ENCODE peak calls at places on chromosomes 7 and 10, in nine cellular contexts. J is IMR-90, W is K562, F is A549, O is OCI-LY7, Y is GM23248, E is H9, Z is fibroblast of lung, R is astrocyte. M is an unnamed sample.

GRCh38 chr7:14507617-14508016 is 394.9 kb downstream of the DGKB start:
- DNase-seq in J (no peak), W (no peak), F (no peak), O (no peak), Y (peak; percentile 27), E (no peak), Z (peak; percentile 75), R (peak; percentile 49), M (no peak)

GRCh38 chr10:11142809-11143208 is 125.1 kb downstream of the CELF2 start:
- DNase-seq in J (no peak), W (no peak), F (no peak), O (peak; percentile 33), Y (no peak), E (no peak), Z (no peak), R (no peak), M (no peak)

GRCh38 chr10:28806951-28807759 is 129.8 kb downstream of the BAMBI start:
- DNase-seq in J (no peak), W (peak; percentile 72), F (no peak), O (no peak), Y (no peak), E (no peak), Z (peak; percentile 21), R (no peak), M (no peak)

GRCh38 chr10:74542077-74542476 is 284.3 kb upstream of the KAT6B start:
- DNase-seq in J (peak; percentile 93), W (no peak), F (peak; percentile 16), O (no peak), Y (peak; percentile 91), E (no peak), Z (peak; percentile 97), R (peak; percentile 47), M (no peak)

GRCh38 chr10:68223535-68224165 is 8.3 kb downstream of the ATOH7 start:
- DNase-seq in J (no peak), W (no peak), F (peak; percentile 38), O (peak; percentile 65), Y (no peak), E (peak; percentile 73), Z (no peak), R (no peak), M (peak; percentile 13)

GRCh38 chr7:101933685-101934084 is 116.3 kb downstream of the CUX1 start:
- DNase-seq in J (no peak), W (no peak), F (no peak), O (peak; percentile 60), Y (no peak), E (no peak), Z (no peak), R (peak; percentile 42), M (no peak)

GRCh38 chr7:30922596-30922995 is 10.9 kb downstream of the AQP1 start:
- DNase-seq in J (no peak), W (no peak), F (no peak), O (no peak), Y (no peak), E (peak; percentile 16), Z (no peak), R (no peak), M (no peak)

GRCh38 chr7:29091722-29092121 is 54.6 kb downstream of the CPVL start:
- DNase-seq in J (no peak), W (peak; percentile 6), F (no peak), O (no peak), Y (peak; percentile 37), E (no peak), Z (peak; percentile 48), R (no peak), M (no peak)

GRCh38 chr10:67925449-67926005 is 41.1 kb downstream of the SIRT1 start:
- DNase-seq in J (peak; percentile 84), W (no peak), F (no peak), O (no peak), Y (peak; percentile 95), E (no peak), Z (no peak), R (peak; percentile 56), M (no peak)

DNA sequence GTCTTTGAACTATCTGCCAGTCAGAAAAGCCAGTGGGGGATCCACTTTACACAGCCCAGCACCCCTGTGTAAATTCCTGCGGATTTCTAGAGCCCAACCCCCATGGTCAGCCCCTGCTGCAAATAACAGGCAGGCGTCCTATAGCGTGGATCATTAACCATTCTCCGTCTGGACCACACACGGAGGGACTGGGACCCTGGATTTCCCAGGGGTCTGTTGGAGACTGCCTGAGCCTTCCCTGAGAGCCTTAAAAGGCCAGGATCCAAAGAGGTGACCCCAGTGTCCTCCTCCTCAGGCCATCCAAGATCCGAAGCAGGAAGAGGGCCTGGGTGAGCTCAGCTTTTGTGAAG is 11.2 kb upstream of the GRID1 start:
- DNase-seq in J (no peak), W (no peak), F (no peak), O (no peak), Y (no peak), E (no peak), Z (no peak), R (no peak), M (no peak)
- H3K4me2 ChIP-seq in J (no peak overlapping the region), W (no peak overlapping the region), F (no peak overlapping the region), O (no peak overlapping the region), Y (no peak overlapping the region), E (no peak overlapping the region), Z (no peak overlapping the region), R (no peak overlapping the region), M (no peak overlapping the region)

DNA sequence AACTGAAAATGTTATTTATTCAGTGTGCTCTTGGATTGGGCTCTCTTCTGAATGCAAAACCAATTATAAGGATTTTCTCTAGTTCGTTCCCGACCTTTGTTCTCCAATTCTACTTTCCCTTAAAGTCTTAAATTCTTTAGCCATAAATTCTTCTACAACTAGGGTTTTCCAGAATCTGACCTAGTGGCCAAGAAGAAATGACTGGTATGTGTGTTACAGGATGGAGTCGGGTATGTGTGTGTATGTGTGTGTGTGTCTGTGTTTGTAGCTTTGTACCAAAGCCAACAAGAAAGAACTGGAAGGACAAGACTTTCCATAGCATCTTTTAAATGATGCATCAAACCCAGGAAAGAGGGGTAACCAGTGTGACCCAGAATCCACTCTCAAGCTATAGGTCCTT is 25.8 kb upstream of the LEP start:
- DNase-seq in J (peak; percentile 81), W (no peak), F (no peak), O (no peak), Y (peak; percentile 70), E (no peak), Z (peak; percentile 89), R (peak; percentile 97), M (no peak)
- H3K4me2 ChIP-seq in J (peak overlapping the region; percentile 12), W (no peak overlapping the region), F (no peak overlapping the region), O (no peak overlapping the region), Y (peak overlapping the region; percentile 51), E (no peak overlapping the region), Z (peak overlapping the region; percentile 79), R (no peak overlapping the region), M (no peak overlapping the region)

GRCh38 chr10:44979281-44980181 is 922 bp upstream of the DEPP1 start:
- DNase-seq in J (no peak), W (no peak), F (no peak), O (no peak), Y (no peak), E (no peak), Z (no peak), R (no peak), M (no peak)

GRCh38 chr10:44977287-44978212 is 1.1 kb downstream of the DEPP1 start:
- DNase-seq in J (no peak), W (no peak), F (no peak), O (no peak), Y (no peak), E (no peak), Z (no peak), R (no peak), M (no peak)

GRCh38 chr10:44978213-44978569 is 418 bp downstream of the DEPP1 start:
- DNase-seq in J (no peak), W (no peak), F (no peak), O (no peak), Y (no peak), E (no peak), Z (no peak), R (no peak), M (no peak)

GRCh38 chr10:44980309-44981171 is 1.9 kb upstream of the DEPP1 start:
- DNase-seq in J (no peak), W (no peak), F (no peak), O (no peak), Y (peak; percentile 49), E (no peak), Z (no peak), R (no peak), M (no peak)

DNA sequence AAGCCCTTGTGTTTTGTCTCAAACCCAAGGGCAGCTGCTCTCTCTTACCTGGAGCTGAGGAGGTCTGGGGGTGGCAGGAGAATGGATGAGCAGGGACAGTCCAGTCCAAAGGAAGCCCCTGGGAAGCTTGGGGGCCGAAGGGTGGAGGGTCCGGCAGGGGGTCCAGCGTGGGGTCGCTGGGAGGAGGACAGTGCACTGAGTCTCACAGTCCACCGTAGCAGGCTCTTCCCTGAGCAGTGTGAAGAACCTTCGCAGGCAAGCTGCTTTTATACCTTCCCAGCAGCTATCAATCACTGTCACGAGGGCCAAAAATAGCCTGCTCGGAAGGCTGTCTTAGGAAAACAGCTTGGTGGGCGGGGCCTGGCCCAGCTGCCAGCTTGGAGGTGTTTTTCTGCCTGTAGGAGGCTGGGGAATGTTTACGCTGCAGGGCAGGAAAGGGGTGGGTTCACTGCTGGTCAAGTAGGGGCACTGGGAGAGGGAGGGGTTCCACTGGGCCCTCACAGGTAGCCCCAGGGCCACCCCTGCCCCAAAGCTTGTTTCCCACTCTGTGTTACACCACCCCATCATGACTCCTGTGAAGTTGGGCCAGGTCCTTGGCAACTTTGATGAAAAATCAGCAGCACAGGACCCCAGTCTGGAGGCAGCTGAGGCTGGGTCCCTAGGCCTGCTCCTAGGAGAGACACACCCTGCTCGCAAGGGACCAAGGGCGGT is at the start of gene DEPP1:
- DNase-seq in J (peak; percentile 93), W (peak; percentile 90), F (peak; percentile 88), O (no peak), Y (peak; percentile 88), E (peak; percentile 92), Z (peak; percentile 89), R (peak; percentile 88), M (no peak)
- H3K4me2 ChIP-seq in J (peak within 1 kb of the TSS; percentile 84), W (peak within 1 kb of the TSS; percentile 61), F (peak within 1 kb of the TSS; percentile 93), O (no peak within 1 kb of the TSS), Y (peak within 1 kb of the TSS; percentile 87), E (no peak within 1 kb of the TSS), Z (peak within 1 kb of the TSS; percentile 90), R (peak within 1 kb of the TSS; percentile 85), M (no peak within 1 kb of the TSS)

DNA sequence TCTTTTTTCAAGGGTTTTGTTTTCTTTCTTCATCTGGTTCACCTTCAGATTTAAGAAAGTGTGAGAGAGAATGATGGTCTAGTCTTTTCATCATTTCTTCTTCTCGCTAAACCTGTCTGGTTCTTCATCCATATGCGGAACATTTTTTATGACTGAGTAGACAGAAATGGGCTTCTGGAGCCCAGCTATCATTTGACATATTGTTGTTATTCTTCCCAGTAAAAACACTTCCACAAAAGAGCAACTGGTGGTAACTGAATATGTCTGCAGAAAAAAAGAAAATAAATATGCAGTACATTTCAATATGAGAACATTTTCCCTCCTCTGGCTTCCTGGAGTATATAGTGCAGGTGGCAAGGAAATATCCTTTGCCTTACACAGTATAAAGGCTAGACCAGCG is 209.5 kb downstream of the JCAD start:
- DNase-seq in J (peak; percentile 61), W (no peak), F (no peak), O (no peak), Y (no peak), E (no peak), Z (no peak), R (no peak), M (no peak)
- H3K4me2 ChIP-seq in J (peak overlapping the region; percentile 60), W (no peak overlapping the region), F (no peak overlapping the region), O (no peak overlapping the region), Y (peak overlapping the region; percentile 77), E (no peak overlapping the region), Z (peak overlapping the region; percentile 74), R (peak overlapping the region; percentile 89), M (peak overlapping the region; percentile 59)

M was measured in DND-41.